ENCODE peak calls at places on chromosome 15, in four cellular contexts. N is GM12865, S is retinal pigment epithelial cell, L is astrocyte of the spinal cord. Q is an unnamed sample.

GRCh38 chr15:40906947-40907802 is 12.9 kb downstream of the VPS18 start:
- DNase-seq in N (peak; percentile 46), S (no peak), L (no peak), Q (no peak)

GRCh38 chr15:93942140-93942808 is 289.1 kb upstream of the MCTP2 start:
- DNase-seq in N (no peak), S (peak; percentile 32), L (no peak), Q (no peak)

GRCh38 chr15:92184679-92185230 is 208.9 kb upstream of the ST8SIA2 start:
- DNase-seq in N (no peak), S (no peak), L (no peak), Q (no peak)

GRCh38 chr15:61654004-61654740 is 406.1 kb downstream of the VPS13C start:
- DNase-seq in N (no peak), S (no peak), L (no peak), Q (no peak)

GRCh38 chr15:70083423-70083822 is 14.3 kb downstream of the TLE3 start:
- DNase-seq in N (no peak), S (no peak), L (no peak), Q (no peak)

GRCh38 chr15:31327674-31328424 is 1.2 kb downstream of the KLF13 start:
- DNase-seq in N (peak; percentile 72), S (no peak), L (peak; percentile 44), Q (no peak)

GRCh38 chr15:70783041-70783440 is 19.7 kb upstream of the UACA start:
- DNase-seq in N (no peak), S (no peak), L (no peak), Q (no peak)

GRCh38 chr15:31216210-31216911 is 110.3 kb upstream of the KLF13 start:
- DNase-seq in N (peak; percentile 95), S (no peak), L (no peak), Q (peak; percentile 66)

GRCh38 chr15:52466134-52466701 is 62.5 kb downstream of the MYO5A start:
- DNase-seq in N (peak; percentile 99), S (no peak), L (no peak), Q (no peak)

GRCh38 chr15:52804526-52805081 is 14.5 kb upstream of the ONECUT1 start:
- DNase-seq in N (no peak), S (no peak), L (no peak), Q (no peak)

GRCh38 chr15:40436892-40437753 is 3.6 kb upstream of the BAHD1 start:
- DNase-seq in N (no peak), S (no peak), L (no peak), Q (no peak)

GRCh38 chr15:23686466-23687142 is 501 bp downstream of the NDN start:
- DNase-seq in N (no peak), S (no peak), L (peak; percentile 6), Q (no peak)

GRCh38 chr15:99925661-99926461 is 192.6 kb upstream of the LYSMD4 start:
- DNase-seq in N (peak; percentile 69), S (no peak), L (no peak), Q (no peak)

GRCh38 chr15:73328149-73328820 is 40.5 kb downstream of the HCN4 start:
- DNase-seq in N (no peak), S (no peak), L (no peak), Q (no peak)

GRCh38 chr15:35206060-35206675 is 121.1 kb upstream of the NANOGP8 start:
- DNase-seq in N (peak; percentile 41), S (no peak), L (peak; percentile 3), Q (no peak)

GRCh38 chr15:61871926-61872522 is 188.2 kb downstream of the VPS13C start:
- DNase-seq in N (peak; percentile 13), S (no peak), L (peak; percentile 40), Q (no peak)

GRCh38 chr15:93359037-93359779 is 270.2 kb upstream of the RGMA start:
- DNase-seq in N (no peak), S (no peak), L (no peak), Q (no peak)

GRCh38 chr15:70569139-70569717 is 194.1 kb downstream of the UACA start:
- DNase-seq in N (peak; percentile 17), S (peak; percentile 54), L (peak; percentile 58), Q (no peak)

GRCh38 chr15:51172190-51172589 is 77.5 kb upstream of the TNFAIP8L3 start:
- DNase-seq in N (no peak), S (no peak), L (no peak), Q (no peak)

GRCh38 chr15:66673410-66674322 is 28.4 kb upstream of the SMAD6 start:
- DNase-seq in N (peak; percentile 63), S (peak; percentile 20), L (no peak), Q (no peak)

GRCh38 chr15:23759964-23760363 is 72.9 kb upstream of the NDN start:
- DNase-seq in N (no peak), S (no peak), L (no peak), Q (no peak)

GRCh38 chr15:59991919-59992318 is 12.2 kb upstream of the FOXB1 start:
- DNase-seq in N (no peak), S (no peak), L (no peak), Q (no peak)

GRCh38 chr15:78438595-78439285 is 724 bp downstream of the IREB2 start:
- DNase-seq in N (peak; percentile 41), S (no peak), L (peak; percentile 36), Q (no peak)

GRCh38 chr15:28154283-28154682 is 55.2 kb upstream of the OCA2 start:
- DNase-seq in N (no peak), S (no peak), L (no peak), Q (no peak)

GRCh38 chr15:101024709-101025108 is 105.6 kb downstream of the LRRK1 start:
- DNase-seq in N (no peak), S (no peak), L (no peak), Q (no peak)

DNA sequence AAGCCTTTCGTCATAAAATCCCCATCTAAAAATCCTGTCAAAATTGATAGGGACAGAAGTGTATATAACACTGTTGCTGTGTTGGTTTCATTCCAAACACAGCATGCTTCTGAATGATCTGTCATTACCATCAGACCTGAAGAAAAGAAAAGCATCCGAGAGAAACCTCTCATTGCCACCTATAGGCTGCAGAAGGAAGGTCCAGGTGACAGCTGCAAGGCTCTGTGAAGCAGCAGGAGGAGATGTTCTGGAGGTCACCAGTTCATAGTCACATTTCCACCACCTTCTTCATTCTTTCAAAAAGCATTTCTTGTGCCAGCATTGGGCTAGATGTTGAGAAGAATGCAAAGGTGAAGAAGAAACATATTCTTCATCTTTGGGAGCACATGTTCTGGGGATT is 503.7 kb upstream of the NR2F2 start:
- DNase-seq in N (peak; percentile 44), S (no peak), L (no peak), Q (no peak)
- TF ChIP-seq CTCF in N (peak; percentile 37), S (peak; percentile 32), L (peak; percentile 12), Q (no peak)

GRCh38 chr15:63532307-63532744 is 27.9 kb downstream of the USP3 start:
- DNase-seq in N (no peak), S (peak; percentile 71), L (no peak), Q (no peak)

GRCh38 chr15:63530762-63531299 is 26.4 kb downstream of the USP3 start:
- DNase-seq in N (peak; percentile 74), S (no peak), L (no peak), Q (no peak)

GRCh38 chr15:63530235-63530634 is 25.8 kb downstream of the USP3 start:
- DNase-seq in N (peak; percentile 37), S (no peak), L (no peak), Q (no peak)

GRCh38 chr15:63528138-63528659 is 23.8 kb downstream of the USP3 start:
- DNase-seq in N (no peak), S (no peak), L (no peak), Q (no peak)

GRCh38 chr15:63531586-63531985 is 27.2 kb downstream of the USP3 start:
- DNase-seq in N (peak; percentile 42), S (no peak), L (no peak), Q (no peak)
- TF ChIP-seq CTCF in N (peak; percentile 28), S (peak; percentile 36), L (peak; percentile 29), Q (no peak)

GRCh38 chr15:85974348-85974705 is 105.3 kb upstream of the AGBL1 start:
- DNase-seq in N (no peak), S (no peak), L (peak; percentile 22), Q (no peak)
- TF ChIP-seq CTCF in N (no peak), S (no peak), L (no peak), Q (no peak)

DNA sequence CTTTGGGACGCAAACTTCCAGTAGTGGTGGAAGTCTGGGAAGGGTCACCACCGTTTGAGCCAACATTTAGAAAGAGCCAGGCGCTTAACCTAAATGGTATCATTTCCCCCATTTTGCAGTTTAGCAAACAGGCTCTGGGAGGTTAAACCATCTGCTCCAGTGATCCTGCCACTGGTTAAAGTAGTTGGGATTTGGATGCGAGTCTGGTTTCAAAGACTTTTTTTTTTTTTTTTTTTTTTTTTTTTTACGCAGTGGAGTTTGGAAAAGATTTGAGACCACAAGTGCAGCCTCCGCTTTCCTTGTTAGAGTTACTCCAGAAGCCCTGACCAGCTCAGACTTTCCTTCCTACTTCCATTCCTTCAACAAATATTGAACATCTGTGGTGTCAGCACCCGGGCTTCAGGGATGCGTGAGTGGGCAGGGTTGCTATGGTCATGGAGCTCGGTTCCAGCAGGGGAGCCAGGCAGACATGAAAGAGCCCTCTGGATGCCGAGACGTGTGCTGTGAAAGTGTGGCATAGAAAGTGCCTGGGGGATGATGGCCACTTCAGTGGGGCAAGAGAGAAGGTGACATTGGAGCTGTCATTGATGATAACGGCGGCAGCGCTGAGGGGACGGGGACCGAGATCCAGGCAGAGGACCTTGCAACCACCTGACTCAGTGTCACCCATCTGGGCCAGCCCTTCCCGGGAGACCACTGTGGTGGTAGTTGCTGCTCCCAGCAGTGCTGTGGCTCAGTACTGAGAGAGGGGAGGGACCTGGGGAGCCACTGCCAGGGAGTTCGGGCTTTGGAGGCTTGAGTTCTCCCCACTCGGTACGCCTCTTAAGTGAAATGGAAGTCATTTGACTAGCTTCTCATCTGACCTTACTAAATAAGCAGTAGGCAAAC is 1.1 kb upstream of the RNU6-1 start:
- DNase-seq in N (peak; percentile 50), S (no peak), L (peak; percentile 55), Q (no peak)
- TF ChIP-seq CTCF in N (no peak), S (no peak), L (no peak), Q (no peak)

Q was measured in omental fat pad.